ENCODE peak calls at places on chromosome 11, in seven cellular contexts. U is AG09319, X is Panc1, D is mammary epithelial cell, S is brain microvascular endothelial cell, W is endothelial cell, K is H1. N is an unnamed sample.

GRCh38 chr11:63767415-63768231 is 952 bp downstream of the ZFTA start:
- DNase-seq in U (no peak), D (peak; percentile 48), X (no peak), S (peak; percentile 53), K (peak; percentile 81), W (peak; percentile 63), N (peak; percentile 88)

GRCh38 chr11:126419801-126420729 is 64.6 kb downstream of the ST3GAL4 start:
- DNase-seq in S (peak; percentile 57), D (no peak), K (no peak), X (no peak), U (no peak), W (no peak), N (peak; percentile 61)

GRCh38 chr11:15124528-15124927 is 9.8 kb downstream of the INSC start:
- DNase-seq in U (no peak), K (no peak), X (no peak), D (no peak), S (no peak), W (no peak), N (no peak)

GRCh38 chr11:74050465-74050864 is 41.6 kb upstream of the UCP3 start:
- DNase-seq in K (no peak), U (no peak), D (no peak), W (no peak), S (no peak), X (no peak), N (no peak)

GRCh38 chr11:14764899-14765527 is 121.4 kb downstream of the PDE3B start:
- DNase-seq in X (no peak), K (no peak), U (no peak), W (no peak), S (peak; percentile 31), D (peak; percentile 78), N (peak; percentile 47)

GRCh38 chr11:127275771-127276170 is 275.2 kb upstream of the KIRREL3 start:
- DNase-seq in K (no peak), X (no peak), D (no peak), U (no peak), W (no peak), S (no peak), N (no peak)

GRCh38 chr11:68930991-68931855 is 27.5 kb downstream of the IGHMBP2 start:
- DNase-seq in S (no peak), D (no peak), U (no peak), W (no peak), K (no peak), X (no peak), N (no peak)

GRCh38 chr11:100978942-100979341 is 150.7 kb downstream of the PGR start:
- DNase-seq in K (no peak), D (no peak), U (no peak), S (no peak), X (no peak), W (no peak), N (no peak)

GRCh38 chr11:105046898-105047579 is 1.9 kb upstream of the CARD16 start:
- DNase-seq in S (peak; percentile 94), U (peak; percentile 97), W (no peak), K (no peak), D (peak; percentile 81), X (peak; percentile 97), N (peak; percentile 98)

GRCh38 chr11:17798253-17798652 is 63.7 kb downstream of the KCNC1 start:
- DNase-seq in K (no peak), U (no peak), S (no peak), X (no peak), D (peak; percentile 93), W (no peak), N (no peak)

GRCh38 chr11:67194096-67194495 is 72.2 kb upstream of the GRK2 start:
- DNase-seq in X (no peak), W (no peak), K (no peak), U (no peak), S (no peak), D (no peak), N (no peak)

GRCh38 chr11:69497221-69497787 is 15.8 kb downstream of the LINC01488 start:
- DNase-seq in W (peak; percentile 68), U (peak; percentile 83), K (peak; percentile 21), S (peak; percentile 96), D (peak; percentile 64), X (peak; percentile 8), N (peak; percentile 97)

GRCh38 chr11:86150826-86151187 is 81.9 kb upstream of the PICALM start:
- DNase-seq in S (no peak), W (no peak), U (no peak), K (no peak), X (no peak), D (peak; percentile 65), N (peak; percentile 34)

GRCh38 chr11:124622531-124623451 is at the start of gene TBRG1:
- DNase-seq in X (peak; percentile 56), W (peak; percentile 78), D (peak; percentile 82), K (peak; percentile 68), S (peak; percentile 84), U (peak; percentile 73), N (peak; percentile 89)

GRCh38 chr11:113363996-113364641 is 23.5 kb upstream of the ANKK1 start:
- DNase-seq in W (no peak), S (no peak), U (no peak), X (no peak), D (no peak), K (no peak), N (no peak)
- TF ChIP-seq CTCF in W (no peak), S (no peak), U (no peak), X (no peak), D (no peak), K (no peak), N (no peak)

GRCh38 chr11:19800714-19801519 is 88.3 kb downstream of the NAV2 start:
- DNase-seq in U (no peak), S (no peak), D (peak; percentile 32), K (no peak), W (no peak), X (no peak), N (peak; percentile 31)
- TF ChIP-seq CTCF in U (peak; percentile 6), S (peak; percentile 50), D (no peak), K (peak; percentile 76), W (peak; percentile 19), X (no peak), N (peak; percentile 29)

GRCh38 chr11:133946018-133946417 is 10.8 kb downstream of the IGSF9B start:
- DNase-seq in U (no peak), X (no peak), S (no peak), D (no peak), K (no peak), W (no peak), N (no peak)

GRCh38 chr11:133948711-133949110 is 8.1 kb downstream of the IGSF9B start:
- DNase-seq in S (no peak), W (no peak), U (no peak), D (no peak), X (no peak), K (no peak), N (no peak)

GRCh38 chr11:133945087-133945974 is 11.4 kb downstream of the IGSF9B start:
- DNase-seq in W (no peak), S (no peak), U (no peak), D (peak; percentile 14), K (no peak), X (no peak), N (peak; percentile 66)

GRCh38 chr11:133946541-133947297 is 10.0 kb downstream of the IGSF9B start:
- DNase-seq in K (no peak), X (no peak), S (no peak), W (no peak), U (no peak), D (no peak), N (no peak)

DNA sequence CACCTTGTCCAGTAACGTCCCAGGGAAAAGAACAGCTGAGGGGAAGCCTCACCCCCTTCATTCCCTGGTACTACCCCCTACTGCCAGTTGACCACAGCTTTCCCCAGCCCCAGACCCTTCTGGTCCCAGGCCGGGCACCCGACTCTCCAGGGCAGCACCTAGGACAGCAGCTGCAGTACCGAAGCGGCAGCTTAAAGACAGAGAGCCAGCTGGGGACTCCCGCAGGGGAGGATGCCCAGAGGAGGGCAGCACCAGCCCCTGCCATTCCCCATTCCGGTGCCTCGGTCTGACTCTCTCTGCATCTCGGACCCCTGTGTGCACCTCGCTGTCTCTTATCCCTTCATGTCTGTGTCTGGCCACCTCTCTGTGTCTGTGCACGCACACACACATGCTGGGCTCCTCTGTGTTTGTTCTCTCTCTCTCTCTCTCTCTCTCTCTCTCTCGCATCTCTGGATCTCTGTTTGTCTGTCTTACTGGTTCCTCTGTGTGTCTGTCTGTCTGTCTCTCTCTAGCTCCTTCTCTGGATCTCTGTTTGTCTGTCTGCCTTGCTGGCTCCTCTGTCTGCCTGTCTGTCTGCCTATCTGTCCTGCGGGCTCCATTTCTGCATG is 9.4 kb downstream of the IGSF9B start:
- DNase-seq in K (no peak), W (peak; percentile 81), X (no peak), S (peak; percentile 29), D (peak; percentile 21), U (no peak), N (peak; percentile 45)
- TF ChIP-seq CTCF in K (peak; percentile 54), W (no peak), X (no peak), S (peak; percentile 61), D (peak; percentile 57), U (peak; percentile 29), N (peak; percentile 50)

DNA sequence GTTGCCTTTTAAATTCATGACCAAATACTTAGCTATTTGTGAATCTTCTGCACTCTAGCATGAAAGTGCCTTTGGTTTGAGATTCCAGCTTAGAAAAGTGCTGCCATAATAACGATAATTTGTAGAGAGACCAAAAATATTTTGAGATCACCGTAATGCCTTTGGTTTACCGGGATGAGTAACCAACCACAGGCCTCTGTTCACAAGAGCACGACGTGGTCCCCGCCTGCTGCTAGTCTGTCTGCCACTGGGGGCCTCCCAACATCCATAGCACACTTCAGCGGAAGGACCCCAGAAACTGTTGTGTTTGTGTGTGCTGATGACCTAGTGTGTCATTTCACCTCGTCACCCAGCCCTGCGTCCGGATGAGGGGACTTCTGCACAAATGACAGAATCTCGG is 67.0 kb upstream of the RASSF10 start:
- DNase-seq in W (no peak), S (no peak), U (no peak), D (no peak), X (no peak), K (no peak), N (no peak)
- TF ChIP-seq CTCF in W (no peak), S (peak; percentile 58), U (no peak), D (no peak), X (no peak), K (peak; percentile 18), N (no peak)

DNA sequence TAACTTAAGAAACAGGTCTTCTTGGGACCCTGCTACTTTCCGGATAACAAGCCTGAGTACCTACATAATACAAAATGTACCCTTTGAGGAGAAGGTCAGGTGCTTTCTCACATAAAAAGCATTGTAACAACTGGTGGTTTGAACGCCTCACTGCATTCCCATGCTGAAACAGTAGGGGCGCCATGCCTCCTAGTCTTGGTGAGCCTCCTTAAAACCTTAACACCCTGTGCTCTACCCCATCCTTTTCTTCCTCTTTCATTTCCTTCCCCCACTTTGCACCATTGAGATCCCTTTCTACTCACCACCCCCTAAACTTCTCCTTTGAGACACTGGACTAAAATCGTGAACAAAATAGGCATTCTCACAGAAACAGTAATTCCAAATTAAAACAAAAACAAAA is 729.3 kb downstream of the NTM start:
- DNase-seq in K (no peak), D (no peak), W (peak; percentile 47), S (no peak), X (peak; percentile 25), U (no peak), N (no peak)
- TF ChIP-seq CTCF in K (peak; percentile 90), D (peak; percentile 28), W (peak; percentile 73), S (peak; percentile 69), X (peak; percentile 66), U (no peak), N (peak; percentile 35)